ENCODE peak calls at places on chromosomes 1 and 21, in ten cellular contexts. G is epithelial cell of esophagus; E is fibroblast of the conjunctiva; A is stimulated activated CD8-positive, alpha-beta memory T cell treated with anti-CD3 and anti-CD28 coated beads, Interleukin-15, amount 100 ng/mL, for 4 hours; B is tibial artery; K is astrocyte of the spinal cord; S is Calu3; J is NCI-H1105 treated with DMSO at 0.1 percent for 48 hours; O is substantia nigra; C is DMS53. V is an unnamed sample.

GRCh38 chr21:36323032-36323431 is 3.0 kb downstream of the MORC3 start:
- DNase-seq in G (peak), E (no peak), A (no peak), B (no peak), K (no peak), S (no peak), J (no peak), O (no peak), C (no peak), V (no peak)

GRCh38 chr21:42736646-42737350 is 83.4 kb downstream of the PDE9A start:
- DNase-seq in G (no peak), E (no peak), A (no peak), B (no peak), K (no peak), S (no peak), J (no peak), O (no peak), C (no peak), V (no peak)

GRCh38 chr21:42547001-42547905 is 33.6 kb downstream of the SLC37A1 start:
- DNase-seq in G (no peak), E (no peak), A (no peak), B (peak), K (no peak), S (no peak), J (no peak), O (no peak), C (no peak), V (no peak)

GRCh38 chr1:186950547-186950946 is 121.8 kb downstream of the PLA2G4A start:
- DNase-seq in G (peak), E (no peak), A (no peak), B (no peak), K (peak), S (peak), J (no peak), O (no peak), C (peak), V (no peak)

GRCh38 chr21:42092805-42093590 is 21.9 kb downstream of the UMODL1 start:
- DNase-seq in G (no peak), E (no peak), A (no peak), B (no peak), K (peak), S (no peak), J (no peak), O (no peak), C (no peak), V (no peak)

GRCh38 chr21:29164330-29164942 is 34.0 kb downstream of the MAP3K7CL start:
- DNase-seq in G (peak), E (peak), A (no peak), B (no peak), K (peak), S (no peak), J (peak), O (no peak), C (peak), V (no peak)

GRCh38 chr1:205214756-205215155 is 3.3 kb upstream of the DSTYK start:
- DNase-seq in G (no peak), E (no peak), A (no peak), B (no peak), K (no peak), S (no peak), J (no peak), O (no peak), C (no peak), V (no peak)

GRCh38 chr1:53807916-53808315 is 30.2 kb downstream of the NDC1 start:
- DNase-seq in G (no peak), E (no peak), A (no peak), B (no peak), K (peak), S (no peak), J (no peak), O (no peak), C (no peak), V (peak)

GRCh38 chr1:195604287-195604686 is 1004.0 kb downstream of the KCNT2 start:
- DNase-seq in G (peak), E (no peak), A (no peak), B (no peak), K (peak), S (no peak), J (no peak), O (no peak), C (no peak), V (peak)

GRCh38 chr1:240998441-240999015 is 358.5 kb downstream of the RGS7 start:
- DNase-seq in G (no peak), E (no peak), A (no peak), B (no peak), K (no peak), S (no peak), J (no peak), O (no peak), C (no peak), V (no peak)

GRCh38 chr1:180544050-180544449 is 14.7 kb upstream of the OVAAL start:
- DNase-seq in G (no peak), E (no peak), A (no peak), B (no peak), K (no peak), S (no peak), J (no peak), O (no peak), C (no peak), V (no peak)

GRCh38 chr1:112304151-112304550 is 91.9 kb upstream of the CTTNBP2NL start:
- DNase-seq in G (no peak), E (no peak), A (no peak), B (no peak), K (no peak), S (no peak), J (no peak), O (no peak), C (no peak), V (no peak)

GRCh38 chr1:10489291-10490055 is 14.7 kb downstream of the PEX14 start:
- DNase-seq in G (no peak), E (no peak), A (no peak), B (no peak), K (no peak), S (no peak), J (peak), O (no peak), C (no peak), V (no peak)

GRCh38 chr1:27603320-27603961 is 503 bp downstream of the AHDC1 start:
- DNase-seq in G (no peak), E (no peak), A (no peak), B (peak), K (no peak), S (peak), J (no peak), O (no peak), C (peak), V (no peak)

GRCh38 chr1:30743584-30744059 is 14.0 kb downstream of the LAPTM5 start:
- DNase-seq in G (peak), E (no peak), A (peak), B (no peak), K (no peak), S (no peak), J (peak), O (no peak), C (peak), V (no peak)

GRCh38 chr1:37484325-37485051 is 10.1 kb downstream of the ZC3H12A start:
- DNase-seq in G (peak), E (no peak), A (no peak), B (peak), K (no peak), S (peak), J (no peak), O (no peak), C (peak), V (no peak)

GRCh38 chr21:26136686-26137085 is 33.9 kb downstream of the APP start:
- DNase-seq in G (no peak), E (no peak), A (no peak), B (no peak), K (no peak), S (no peak), J (no peak), O (no peak), C (no peak), V (no peak)

GRCh38 chr1:150235436-150235851 is 468 bp downstream of the ANP32E start:
- DNase-seq in G (peak), E (no peak), A (no peak), B (peak), K (peak), S (no peak), J (no peak), O (no peak), C (peak), V (no peak)

GRCh38 chr1:162283657-162284056 is 93.0 kb downstream of the SPATA46 start:
- DNase-seq in G (no peak), E (no peak), A (no peak), B (peak), K (no peak), S (no peak), J (no peak), O (peak), C (no peak), V (no peak)

GRCh38 chr1:94865369-94865768 is 45.2 kb downstream of the SLC44A3 start:
- DNase-seq in G (no peak), E (peak), A (no peak), B (no peak), K (peak), S (no peak), J (no peak), O (no peak), C (no peak), V (no peak)

GRCh38 chr1:201681375-201681774 is 142.4 kb downstream of the NAV1 start:
- DNase-seq in G (no peak), E (no peak), A (no peak), B (peak), K (no peak), S (no peak), J (no peak), O (no peak), C (no peak), V (no peak)

GRCh38 chr1:148435406-148435805 is 47.7 kb downstream of the PPIAL4G start:
- DNase-seq in G (no peak), E (no peak), A (no peak), B (no peak), K (no peak), S (no peak), J (no peak), O (no peak), C (no peak), V (no peak)

GRCh38 chr1:173113015-173113741 is 62.4 kb upstream of the TNFSF18 start:
- DNase-seq in G (peak), E (no peak), A (no peak), B (no peak), K (peak), S (no peak), J (no peak), O (no peak), C (no peak), V (no peak)

GRCh38 chr1:198157847-198158765 is 1.3 kb downstream of the NEK7 start:
- DNase-seq in G (peak), E (no peak), A (no peak), B (no peak), K (no peak), S (no peak), J (no peak), O (no peak), C (peak), V (no peak)

GRCh38 chr21:45892156-45892919 is 89.2 kb upstream of the COL6A1 start:
- DNase-seq in G (no peak), E (no peak), A (no peak), B (no peak), K (no peak), S (no peak), J (no peak), O (no peak), C (no peak), V (no peak)

GRCh38 chr1:25572708-25573590 is 29.5 kb downstream of the LDLRAP1 start:
- DNase-seq in G (peak), E (no peak), A (no peak), B (no peak), K (peak), S (peak), J (peak), O (no peak), C (peak), V (no peak)

GRCh38 chr1:14108356-14109275 is 408.6 kb downstream of the PRDM2 start:
- DNase-seq in G (peak), E (no peak), A (no peak), B (no peak), K (no peak), S (no peak), J (peak), O (no peak), C (no peak), V (no peak)

GRCh38 chr1:72015006-72015405 is 267.3 kb downstream of the NEGR1 start:
- DNase-seq in G (no peak), E (no peak), A (no peak), B (no peak), K (no peak), S (no peak), J (no peak), O (no peak), C (no peak), V (no peak)

GRCh38 chr1:154791292-154792278 is 78.5 kb downstream of the KCNN3 start:
- DNase-seq in G (peak), E (peak), A (peak), B (no peak), K (peak), S (no peak), J (peak), O (no peak), C (peak), V (no peak)

GRCh38 chr1:30635386-30635975 is 87.9 kb downstream of the MATN1 start:
- DNase-seq in G (no peak), E (no peak), A (no peak), B (no peak), K (no peak), S (no peak), J (no peak), O (no peak), C (no peak), V (no peak)

GRCh38 chr1:53373246-53373645 is 45.4 kb upstream of the LRP8 start:
- DNase-seq in G (no peak), E (no peak), A (no peak), B (peak), K (no peak), S (no peak), J (no peak), O (no peak), C (no peak), V (no peak)

GRCh38 chr1:17027900-17028299 is 16.2 kb upstream of the ATP13A2 start:
- DNase-seq in G (no peak), E (no peak), A (no peak), B (no peak), K (no peak), S (no peak), J (peak), O (no peak), C (no peak), V (no peak)